ENCODE peak calls at places on chromosome 16, in five cellular contexts. E, S, R, M and O are unnamed samples.

GRCh38 chr16:68335175-68335574 is 24.4 kb downstream of the PRMT7 start:
- DNase-seq in E (no peak), S (no peak), R (no peak), M (no peak), O (no peak)

GRCh38 chr16:55370762-55371482 is 46.9 kb downstream of the IRX6 start:
- DNase-seq in E (peak; percentile 27), S (peak; percentile 79), R (no peak), M (peak; percentile 63), O (peak; percentile 70)

GRCh38 chr16:23132921-23133532 is 16.2 kb downstream of the USP31 start:
- DNase-seq in E (peak; percentile 71), S (no peak), R (no peak), M (no peak), O (no peak)

GRCh38 chr16:4684030-4684715 is 9.2 kb upstream of the NUDT16L1 start:
- DNase-seq in E (no peak), S (no peak), R (no peak), M (no peak), O (no peak)

GRCh38 chr16:53433930-53434435 is 288 bp upstream of the RBL2 start:
- DNase-seq in E (no peak), S (no peak), R (no peak), M (peak; percentile 86), O (no peak)

GRCh38 chr16:23452221-23452571 is 793 bp downstream of the COG7 start:
- DNase-seq in E (no peak), S (no peak), R (no peak), M (no peak), O (no peak)

GRCh38 chr16:46991729-46992704 is 18.5 kb upstream of the DNAJA2 start:
- DNase-seq in E (no peak), S (no peak), R (no peak), M (no peak), O (no peak)

GRCh38 chr16:81797443-81797842 is 18.4 kb downstream of the PLCG2 start:
- DNase-seq in E (no peak), S (no peak), R (no peak), M (no peak), O (no peak)

GRCh38 chr16:65889533-65889966 is 476.9 kb upstream of the CDH5 start:
- DNase-seq in E (no peak), S (no peak), R (no peak), M (no peak), O (no peak)